ENCODE peak calls at places on chromosomes 4 and X, in six cellular contexts. M is neural progenitor cell, N is astrocyte of the spinal cord, W is GM12865, I is kidney epithelial cell, G is cardiac fibroblast. K is an unnamed sample.

GRCh38 chrX:68995780-68996551 is 167.1 kb downstream of the EFNB1 start:
- DNase-seq in M (no peak), N (peak), W (no peak), I (peak), G (peak), K (peak)

GRCh38 chr4:30511751-30512150 is 208.4 kb upstream of the PCDH7 start:
- DNase-seq in M (peak), N (no peak), W (no peak), I (no peak), G (no peak), K (no peak)

GRCh38 chr4:2402053-2402452 is 16.4 kb downstream of the ZFYVE28 start:
- DNase-seq in M (peak), N (peak), W (no peak), I (no peak), G (peak), K (peak)

GRCh38 chr4:8343051-8343966 is 73.8 kb downstream of the HTRA3 start:
- DNase-seq in M (no peak), N (no peak), W (no peak), I (no peak), G (no peak), K (no peak)

GRCh38 chr4:25926473-25926872 is 12.5 kb downstream of the SMIM20 start:
- DNase-seq in M (no peak), N (no peak), W (no peak), I (no peak), G (no peak), K (no peak)

GRCh38 chr4:97105716-97106115 is 1037.6 kb downstream of the STPG2 start:
- DNase-seq in M (no peak), N (no peak), W (no peak), I (no peak), G (no peak), K (no peak)

GRCh38 chrX:43586855-43587254 is 69.2 kb upstream of the MAOA start:
- DNase-seq in M (no peak), N (no peak), W (no peak), I (no peak), G (no peak), K (no peak)

GRCh38 chrX:153612413-153612812 is 13.5 kb upstream of the CCNQ start:
- DNase-seq in M (no peak), N (no peak), W (no peak), I (no peak), G (no peak), K (no peak)

GRCh38 chr4:6229095-6229494 is 28.7 kb upstream of the JAKMIP1 start:
- DNase-seq in M (no peak), N (no peak), W (no peak), I (no peak), G (no peak), K (no peak)

GRCh38 chrX:24423960-24424359 is 41.1 kb upstream of the PDK3 start:
- DNase-seq in M (no peak), N (no peak), W (no peak), I (peak), G (no peak), K (no peak)

GRCh38 chr4:99665981-99666380 is 8.4 kb upstream of the C4orf54 start:
- DNase-seq in M (no peak), N (no peak), W (no peak), I (no peak), G (no peak), K (no peak)

GRCh38 chr4:78565971-78566372 is 14.4 kb downstream of the ANXA3 start:
- DNase-seq in M (no peak), N (no peak), W (no peak), I (no peak), G (peak), K (peak)

GRCh38 chr4:182065255-182065654 is 177.9 kb upstream of the TENM3 start:
- DNase-seq in M (no peak), N (no peak), W (no peak), I (no peak), G (no peak), K (no peak)

GRCh38 chr4:28435346-28435745 is 1574.7 kb downstream of the STIM2 start:
- DNase-seq in M (no peak), N (no peak), W (no peak), I (no peak), G (no peak), K (no peak)

GRCh38 chr4:94274912-94275311 is 67.2 kb downstream of the SMARCAD1 start:
- DNase-seq in M (no peak), N (peak), W (no peak), I (no peak), G (peak), K (no peak)

GRCh38 chrX:139967300-139967699 is 2.0 kb upstream of the CXorf66 start:
- DNase-seq in M (peak), N (no peak), W (peak), I (no peak), G (peak), K (peak)
- TF ChIP-seq CTCF in M (peak), N (no peak), W (peak), I (peak), G (peak), K (peak)

DNA sequence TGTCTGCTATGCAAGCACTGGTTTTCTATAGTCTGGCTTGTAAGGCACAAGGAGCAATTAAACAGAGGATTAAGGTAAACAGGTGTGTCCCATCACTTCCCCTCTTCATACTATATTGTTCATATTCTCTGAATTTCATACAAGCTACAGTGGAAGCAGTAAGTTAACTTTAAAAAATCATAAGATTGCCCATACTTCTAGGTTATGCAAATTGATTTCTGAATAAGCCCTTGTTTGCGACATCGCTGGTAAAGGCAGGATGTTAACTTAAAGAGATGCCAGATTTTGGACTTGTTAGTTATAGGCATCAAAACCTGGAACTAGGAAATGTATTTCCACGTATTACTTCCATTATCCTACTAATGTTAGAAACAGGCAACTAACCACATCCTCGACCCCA is 1.0 kb upstream of the TMEM131L start:
- DNase-seq in M (no peak), N (no peak), W (no peak), I (no peak), G (peak), K (no peak)
- H3K4me3 ChIP-seq in M (peak), N (no peak), W (peak), I (no peak), G (no peak), K (peak)

GRCh38 chrX:38563006-38563405 is 1.7 kb downstream of the TSPAN7 start:
- DNase-seq in M (no peak), N (no peak), W (no peak), I (no peak), G (no peak), K (no peak)

GRCh38 chrX:38561951-38562719 is 793 bp downstream of the TSPAN7 start:
- DNase-seq in M (peak), N (no peak), W (no peak), I (no peak), G (no peak), K (no peak)

GRCh38 chrX:38560776-38561125 is 591 bp upstream of the TSPAN7 start:
- DNase-seq in M (no peak), N (no peak), W (peak), I (no peak), G (no peak), K (no peak)

GRCh38 chrX:38558681-38559080 is 2.7 kb upstream of the TSPAN7 start:
- DNase-seq in M (no peak), N (no peak), W (no peak), I (no peak), G (peak), K (peak)

GRCh38 chrX:38561126-38561868 is at the start of gene TSPAN7:
- DNase-seq in M (peak), N (peak), W (peak), I (no peak), G (peak), K (peak)
- TF ChIP-seq CTCF in M (no peak), N (no peak), W (no peak), I (no peak), G (no peak), K (no peak)

GRCh38 chr4:73221734-73222133 is 36.9 kb downstream of the ANKRD17 start:
- DNase-seq in M (no peak), N (no peak), W (no peak), I (no peak), G (no peak), K (no peak)
- H3K4me3 ChIP-seq in M (no peak), N (peak), W (no peak), I (no peak), G (no peak), K (peak)

GRCh38 chrX:39669668-39670067 is 428.1 kb downstream of the BCOR start:
- DNase-seq in M (no peak), N (no peak), W (no peak), I (no peak), G (no peak), K (no peak)

GRCh38 chrX:39667191-39667590 is 430.6 kb downstream of the BCOR start:
- DNase-seq in M (no peak), N (no peak), W (no peak), I (no peak), G (peak), K (no peak)

GRCh38 chrX:39672405-39672804 is 425.4 kb downstream of the BCOR start:
- DNase-seq in M (no peak), N (no peak), W (no peak), I (no peak), G (no peak), K (no peak)

GRCh38 chrX:39667746-39668507 is 429.8 kb downstream of the BCOR start:
- DNase-seq in M (no peak), N (no peak), W (no peak), I (no peak), G (no peak), K (no peak)

DNA sequence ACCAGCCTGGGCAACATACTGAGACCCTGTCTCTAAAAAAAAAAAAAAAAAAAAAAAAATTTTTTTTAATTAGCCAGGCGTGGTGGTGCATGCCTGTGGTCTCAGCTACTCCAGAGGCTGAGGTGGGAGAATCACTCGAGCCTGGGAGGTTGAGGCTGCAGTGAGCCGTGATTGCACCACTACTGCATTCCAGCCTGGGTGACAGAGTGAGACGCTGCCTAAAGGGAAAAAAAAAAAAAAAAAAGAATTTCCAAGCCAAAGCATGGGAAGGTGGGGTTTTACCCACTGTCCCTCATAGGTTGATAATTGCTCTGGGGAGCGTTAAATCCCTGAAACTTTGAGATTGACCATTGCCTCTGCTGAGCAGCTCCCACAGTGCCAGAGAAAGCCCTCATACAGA is 427.5 kb downstream of the BCOR start:
- DNase-seq in M (no peak), N (no peak), W (no peak), I (peak), G (no peak), K (no peak)
- TF ChIP-seq CTCF in M (no peak), N (no peak), W (no peak), I (no peak), G (no peak), K (no peak)

DNA sequence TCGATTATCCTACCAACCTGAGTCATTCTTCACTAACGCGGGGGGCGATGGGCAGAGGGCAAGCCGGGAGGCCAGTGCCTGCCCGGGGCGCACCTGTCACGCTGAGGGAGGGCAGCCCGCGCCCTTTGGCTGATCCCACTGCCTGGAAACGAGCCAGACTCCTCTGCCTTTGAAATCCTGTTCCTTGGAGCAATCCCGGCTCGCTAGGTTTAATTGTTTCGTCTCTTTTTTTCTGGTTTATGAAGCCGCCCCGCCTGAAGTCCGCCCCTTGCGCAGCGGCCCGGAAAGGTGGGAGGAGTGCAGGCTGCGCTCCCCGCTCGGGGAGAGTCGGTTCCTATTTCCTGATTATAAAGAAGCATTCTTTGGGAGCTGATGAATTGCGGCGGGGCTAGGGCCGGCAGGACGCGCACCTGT is 484.2 kb downstream of the BCOR start:
- DNase-seq in M (peak), N (peak), W (peak), I (peak), G (no peak), K (peak)
- H3K4me3 ChIP-seq in M (peak), N (no peak), W (peak), I (no peak), G (no peak), K (no peak)

DNA sequence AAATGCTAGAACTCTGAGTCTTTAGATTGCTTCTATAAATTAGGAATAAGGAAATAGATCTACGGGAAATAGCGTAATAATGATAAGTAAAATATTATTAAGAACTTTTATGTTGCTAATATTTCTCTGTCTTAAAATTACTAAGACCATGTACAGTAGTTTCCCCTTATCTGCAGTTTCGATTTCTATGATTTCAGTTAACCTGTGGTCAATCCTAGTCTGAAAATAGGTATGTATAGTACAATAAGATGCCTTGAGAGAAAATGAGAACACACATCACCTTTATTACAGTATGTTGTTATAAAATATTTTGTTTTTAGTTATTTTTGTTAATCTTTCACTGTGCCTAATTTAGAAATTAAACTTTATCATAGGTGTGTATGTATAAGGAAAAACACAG is 92.6 kb downstream of the CCSER1 start:
- DNase-seq in M (no peak), N (no peak), W (no peak), I (no peak), G (no peak), K (no peak)
- TF ChIP-seq CTCF in M (no peak), N (no peak), W (no peak), I (no peak), G (no peak), K (no peak)